ENCODE peak calls at places on chromosomes 11 and 22, in eight cellular contexts. L, P, X, B, R, C, V and W are unnamed samples.

GRCh38 chr22:35542157-35542971 is 1.7 kb downstream of the RASD2 start:
- DNase-seq in L (no peak), P (no peak), X (no peak), B (no peak), R (no peak), C (no peak), V (no peak), W (no peak)

GRCh38 chr11:78039919-78040671 is 17.0 kb upstream of the KCTD14 start:
- DNase-seq in L (no peak), P (peak), X (peak), B (peak), R (peak), C (no peak), V (peak), W (no peak)

GRCh38 chr11:126318642-126319373 is 14.9 kb downstream of the DCPS start:
- DNase-seq in L (no peak), P (no peak), X (no peak), B (no peak), R (no peak), C (no peak), V (no peak), W (no peak)

GRCh38 chr11:3137486-3138177 is 27.5 kb downstream of the OSBPL5 start:
- DNase-seq in L (no peak), P (no peak), X (no peak), B (no peak), R (no peak), C (no peak), V (no peak), W (no peak)

GRCh38 chr22:50184004-50184461 is 1.7 kb upstream of the TRABD start:
- DNase-seq in L (no peak), P (no peak), X (no peak), B (peak), R (no peak), C (no peak), V (no peak), W (no peak)

GRCh38 chr11:36684840-36685800 is 87.1 kb upstream of the RAG2 start:
- DNase-seq in L (no peak), P (no peak), X (peak), B (no peak), R (no peak), C (peak), V (no peak), W (no peak)

GRCh38 chr22:25282346-25282670 is 62.9 kb downstream of the CRYBB2 start:
- DNase-seq in L (no peak), P (no peak), X (no peak), B (no peak), R (no peak), C (no peak), V (no peak), W (no peak)

GRCh38 chr22:23218867-23219251 is 38.5 kb downstream of the BCR start:
- DNase-seq in L (no peak), P (peak), X (no peak), B (peak), R (no peak), C (no peak), V (no peak), W (no peak)

GRCh38 chr11:112734207-112734606 is 227.0 kb upstream of the NCAM1 start:
- DNase-seq in L (no peak), P (no peak), X (no peak), B (peak), R (no peak), C (no peak), V (no peak), W (no peak)

GRCh38 chr11:13924801-13925327 is 37.7 kb upstream of the SPON1 start:
- DNase-seq in L (no peak), P (no peak), X (no peak), B (no peak), R (no peak), C (no peak), V (no peak), W (no peak)

GRCh38 chr11:88469828-88470227 is 132.3 kb upstream of the CTSC start:
- DNase-seq in L (no peak), P (no peak), X (no peak), B (no peak), R (no peak), C (no peak), V (no peak), W (no peak)

GRCh38 chr11:75233688-75234295 is 6.8 kb upstream of the TPBGL start:
- DNase-seq in L (no peak), P (no peak), X (no peak), B (no peak), R (no peak), C (no peak), V (no peak), W (no peak)

GRCh38 chr11:64887234-64887756 is 8.9 kb upstream of the EHD1 start:
- DNase-seq in L (no peak), P (no peak), X (no peak), B (no peak), R (no peak), C (no peak), V (no peak), W (no peak)